ENCODE peak calls at places on chromosomes 11 and 22, in nine cellular contexts. L is WTC11, E is A549, M is K562, J is H1, C is HepG2, S is GM12878, D is HCT116, Z is SK-N-SH. K is an unnamed sample.

GRCh38 chr22:30752771-30753170 is 58.1 kb downstream of the OSBP2 start:
- DNase-seq in D (no peak), M (no peak), L (no peak), S (no peak), C (no peak), J (no peak), Z (no peak), E (no peak), K (no peak)

GRCh38 chr11:129637473-129637872 is 178.2 kb upstream of the TMEM45B start:
- DNase-seq in Z (no peak), D (no peak), M (no peak), J (no peak), E (no peak), S (no peak), L (no peak), C (no peak), K (no peak)

GRCh38 chr22:20532256-20532993 is 25.0 kb downstream of the MED15 start:
- DNase-seq in L (no peak), J (no peak), Z (no peak), D (no peak), E (no peak), M (no peak), S (no peak), C (no peak), K (no peak)

GRCh38 chr22:45481661-45482060 is 21.0 kb upstream of the FBLN1 start:
- DNase-seq in C (no peak), S (no peak), E (no peak), Z (no peak), L (no peak), M (no peak), J (no peak), D (no peak), K (no peak)

GRCh38 chr22:42701694-42702093 is 19.0 kb downstream of the A4GALT start:
- DNase-seq in L (no peak), D (no peak), M (no peak), J (no peak), C (no peak), Z (no peak), E (no peak), S (no peak), K (no peak)

GRCh38 chr11:88169481-88169880 is 5.8 kb downstream of the RAB38 start:
- DNase-seq in D (no peak), E (no peak), S (no peak), M (no peak), J (no peak), Z (no peak), L (no peak), C (no peak), K (no peak)

GRCh38 chr11:103532133-103532788 is 423.0 kb downstream of the DYNC2H1 start:
- DNase-seq in L (no peak), M (no peak), Z (no peak), J (no peak), S (no peak), C (no peak), D (no peak), E (no peak), K (peak)

GRCh38 chr11:95829580-95830259 is 39.4 kb downstream of the CEP57 start:
- DNase-seq in J (no peak), S (no peak), M (no peak), E (no peak), C (no peak), D (no peak), L (no peak), Z (no peak), K (no peak)

GRCh38 chr11:35141538-35141937 is 2.6 kb downstream of the CD44 start:
- DNase-seq in E (no peak), M (no peak), J (no peak), Z (no peak), C (no peak), D (no peak), L (no peak), S (no peak), K (no peak)

GRCh38 chr11:46346886-46347636 is at the start of gene DGKZ:
- DNase-seq in M (peak), D (peak), J (no peak), C (peak), E (peak), L (peak), Z (peak), S (no peak), K (peak)
- TF ChIP-seq MAX in M (no peak), D (peak), J (peak), C (peak), E (peak), L (no peak), Z (no peak), S (no peak), K (no peak)

GRCh38 chr11:43676933-43677332 is 3.6 kb upstream of the HSD17B12 start:
- DNase-seq in M (no peak), L (no peak), D (no peak), C (no peak), E (no peak), S (no peak), Z (peak), J (no peak), K (no peak)

GRCh38 chr11:43674566-43674965 is 6.0 kb upstream of the HSD17B12 start:
- DNase-seq in Z (no peak), J (no peak), D (no peak), S (no peak), M (no peak), C (no peak), L (no peak), E (no peak), K (no peak)
- TF ChIP-seq MAX in Z (no peak), J (no peak), D (no peak), S (no peak), M (no peak), C (no peak), L (no peak), E (no peak), K (no peak)

DNA sequence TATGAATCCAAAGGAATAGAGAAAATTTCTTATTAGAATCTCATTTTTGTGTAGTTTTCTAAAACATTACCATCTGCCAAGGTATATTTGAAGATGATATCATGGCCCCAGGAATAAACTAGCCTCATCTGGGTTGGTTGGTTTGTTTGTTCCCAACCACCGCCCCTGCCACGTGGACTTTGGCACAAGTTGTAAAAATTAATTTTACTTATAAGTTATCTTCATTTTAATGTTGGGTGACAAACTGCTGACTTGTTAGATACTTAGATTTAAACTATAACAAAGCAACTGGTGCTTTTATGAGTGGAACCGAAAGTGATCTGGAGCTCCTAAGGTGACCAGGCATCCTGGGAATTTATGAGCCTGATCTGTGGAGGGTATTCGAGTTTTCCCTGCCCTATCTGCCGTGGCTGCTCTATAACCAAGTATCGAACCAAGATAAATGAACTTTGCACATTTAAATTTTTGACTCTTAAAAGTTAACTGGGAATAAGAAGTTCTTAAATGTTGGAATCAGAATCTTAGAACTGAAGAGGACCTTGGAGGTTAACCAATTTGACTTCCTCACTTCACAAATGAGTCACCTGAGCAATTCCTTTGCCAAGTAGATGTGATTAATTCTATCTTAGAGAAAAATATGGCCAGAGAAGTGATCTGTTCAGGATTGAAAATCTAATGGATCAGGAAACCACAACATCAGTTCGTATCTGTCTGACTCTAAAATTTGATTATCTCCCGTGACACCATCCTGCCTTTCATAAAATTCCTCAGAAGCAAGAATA is 129.1 kb upstream of the ARHGAP42 start:
- DNase-seq in Z (no peak), E (no peak), L (no peak), S (no peak), C (no peak), D (no peak), J (no peak), M (no peak), K (no peak)
- TF ChIP-seq MAX in Z (no peak), E (no peak), L (no peak), S (no peak), C (no peak), D (no peak), J (no peak), M (no peak), K (no peak)

GRCh38 chr11:76391039-76391438 is 9.9 kb downstream of the GVQW3 start:
- DNase-seq in Z (no peak), E (no peak), L (no peak), J (no peak), S (no peak), C (no peak), M (no peak), D (no peak), K (no peak)

GRCh38 chr11:76388408-76388807 is 7.3 kb downstream of the GVQW3 start:
- DNase-seq in C (no peak), E (no peak), L (no peak), Z (peak), D (no peak), M (no peak), S (no peak), J (no peak), K (no peak)

GRCh38 chr11:76380977-76381719 is at the start of the genes GVQW3 and THAP12:
- DNase-seq in D (peak), S (peak), E (peak), L (peak), C (peak), M (peak), Z (peak), J (peak), K (peak)

GRCh38 chr11:76382209-76382608 is 1.1 kb downstream of the GVQW3 start:
- DNase-seq in J (no peak), M (no peak), D (no peak), L (no peak), E (no peak), Z (no peak), C (no peak), S (no peak), K (no peak)

GRCh38 chr11:76385903-76386302 is 4.8 kb downstream of the GVQW3 start:
- DNase-seq in L (no peak), Z (no peak), J (peak), C (peak), M (no peak), D (no peak), S (no peak), E (no peak), K (no peak)
- TF ChIP-seq MAX in L (no peak), Z (no peak), J (no peak), C (peak), M (no peak), D (no peak), S (no peak), E (no peak), K (no peak)

GRCh38 chr11:83612891-83613766 is 327.0 kb upstream of the CCDC90B start:
- DNase-seq in M (no peak), D (no peak), L (peak), Z (peak), J (no peak), E (no peak), C (no peak), S (peak), K (no peak)

GRCh38 chr11:83609181-83609580 is 323.0 kb upstream of the CCDC90B start:
- DNase-seq in D (no peak), M (no peak), L (no peak), J (no peak), E (no peak), C (no peak), S (no peak), Z (no peak), K (no peak)

GRCh38 chr11:83611616-83612015 is 325.4 kb upstream of the CCDC90B start:
- DNase-seq in J (no peak), L (no peak), Z (no peak), M (no peak), E (no peak), S (no peak), C (no peak), D (no peak), K (no peak)

GRCh38 chr11:83608571-83608970 is 322.4 kb upstream of the CCDC90B start:
- DNase-seq in D (no peak), J (no peak), S (no peak), C (no peak), E (no peak), M (no peak), Z (peak), L (no peak), K (no peak)

DNA sequence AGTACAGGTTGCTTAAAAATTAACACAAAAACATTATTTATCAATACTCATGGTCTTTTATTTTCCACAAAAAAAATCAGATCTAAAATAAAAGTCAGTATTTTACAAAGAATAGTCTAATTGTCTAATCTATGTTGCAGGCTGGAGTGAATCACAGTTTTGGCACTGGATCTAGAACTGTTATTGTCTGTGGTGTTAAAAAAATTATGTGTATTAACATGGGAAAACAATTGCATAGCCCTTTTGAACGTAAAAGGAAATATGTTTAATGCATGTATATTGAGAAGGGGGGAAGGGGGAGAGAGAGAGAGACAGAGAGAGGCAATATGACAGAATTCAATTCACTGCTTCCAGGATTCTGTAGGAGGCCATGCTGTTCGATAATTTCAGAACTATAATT is 324.8 kb upstream of the CCDC90B start:
- DNase-seq in C (no peak), S (no peak), L (no peak), Z (no peak), E (no peak), M (no peak), J (no peak), D (no peak), K (no peak)
- TF ChIP-seq MAX in C (no peak), S (no peak), L (no peak), Z (no peak), E (no peak), M (no peak), J (no peak), D (no peak), K (no peak)

GRCh38 chr11:45092901-45093760 is 53.3 kb upstream of the PRDM11 start:
- DNase-seq in Z (no peak), L (no peak), J (no peak), S (no peak), M (no peak), C (no peak), D (no peak), E (no peak), K (no peak)
- TF ChIP-seq MAX in Z (no peak), L (no peak), J (no peak), S (no peak), M (no peak), C (no peak), D (no peak), E (no peak), K (no peak)

K was measured in endothelial cell of umbilical vein.